ENCODE peak calls at places on chromosomes 1 and 21, in ten cellular contexts. L is CD8-positive, alpha-beta T cell; Y is esophagus muscularis mucosa; A is body of pancreas; N is left lung; H is K562; I is esophagus squamous epithelium; O is kidney; K is ascending aorta; C is cardiac muscle cell. W is an unnamed sample. For H3K9me3, the result is how much of the 10 kb centered on the place peaks cover.

GRCh38 chr1:1510912-1511532 is 940 bp upstream of the ATAD3A start:
- DNase-seq in L (no peak), Y (no peak), A (no peak), N (no peak), H (peak), I (no peak), O (no peak), K (no peak), C (no peak), W (no peak)

GRCh38 chr1:51063121-51063520 is 38.9 kb upstream of the C1orf185 start:
- DNase-seq in L (no peak), Y (no peak), A (no peak), N (no peak), H (no peak), I (no peak), O (no peak), K (no peak), C (no peak), W (no peak)

GRCh38 chr1:243413431-243414151 is 157.8 kb downstream of the SDCCAG8 start:
- DNase-seq in L (no peak), Y (no peak), A (no peak), N (no peak), H (no peak), I (no peak), O (no peak), K (no peak), C (no peak), W (no peak)

GRCh38 chr1:81569761-81570160 is 231.0 kb upstream of the ADGRL2 start:
- DNase-seq in L (no peak), Y (no peak), A (no peak), N (no peak), H (no peak), I (no peak), O (no peak), K (no peak), C (no peak), W (no peak)

GRCh38 chr1:7230121-7230895 is 445.1 kb downstream of the CAMTA1 start:
- DNase-seq in L (no peak), Y (peak), A (no peak), N (no peak), H (no peak), I (no peak), O (peak), K (no peak), C (no peak), W (no peak)

GRCh38 chr1:15975358-15975804 is 520 bp downstream of the ZBTB17 start:
- DNase-seq in L (peak), Y (no peak), A (no peak), N (peak), H (peak), I (no peak), O (peak), K (peak), C (peak), W (peak)

GRCh38 chr1:43325381-43325780 is 12.2 kb upstream of the MPL start:
- DNase-seq in L (no peak), Y (no peak), A (no peak), N (no peak), H (no peak), I (no peak), O (no peak), K (no peak), C (no peak), W (no peak)

GRCh38 chr1:26946270-26946669 is 14.0 kb downstream of the KDF1 start:
- DNase-seq in L (no peak), Y (no peak), A (no peak), N (no peak), H (no peak), I (no peak), O (no peak), K (no peak), C (no peak), W (no peak)

GRCh38 chr1:89865498-89866385 is 44.9 kb downstream of the LRRC8D start:
- DNase-seq in L (no peak), Y (no peak), A (no peak), N (no peak), H (no peak), I (no peak), O (no peak), K (no peak), C (no peak), W (no peak)

GRCh38 chr1:201214886-201215285 is 24.3 kb downstream of the IGFN1 start:
- DNase-seq in L (no peak), Y (no peak), A (no peak), N (peak), H (no peak), I (no peak), O (peak), K (peak), C (no peak), W (no peak)

GRCh38 chr1:33302325-33302724 is 18.6 kb downstream of the A3GALT2 start:
- DNase-seq in L (no peak), Y (no peak), A (no peak), N (no peak), H (peak), I (no peak), O (peak), K (no peak), C (no peak), W (no peak)

GRCh38 chr1:39261712-39262221 is 57.3 kb downstream of the MACF1 start:
- DNase-seq in L (no peak), Y (no peak), A (no peak), N (no peak), H (no peak), I (no peak), O (no peak), K (no peak), C (no peak), W (no peak)

GRCh38 chr1:5914676-5915285 is 77.4 kb downstream of the NPHP4 start:
- DNase-seq in L (no peak), Y (no peak), A (no peak), N (no peak), H (no peak), I (no peak), O (no peak), K (no peak), C (no peak), W (no peak)

GRCh38 chr1:240258910-240259309 is 167.2 kb downstream of the FMN2 start:
- DNase-seq in L (no peak), Y (no peak), A (no peak), N (no peak), H (no peak), I (no peak), O (no peak), K (no peak), C (no peak), W (no peak)

GRCh38 chr1:233935277-233935868 is 30.9 kb downstream of the SLC35F3 start:
- DNase-seq in L (no peak), Y (no peak), A (no peak), N (no peak), H (no peak), I (no peak), O (no peak), K (no peak), C (no peak), W (no peak)

GRCh38 chr1:13583592-13583963 is at the start of gene PDPN:
- DNase-seq in L (no peak), Y (no peak), A (peak), N (no peak), H (no peak), I (no peak), O (no peak), K (peak), C (peak), W (no peak)

GRCh38 chr1:75503221-75503974 is 107.5 kb downstream of the SLC44A5 start:
- DNase-seq in L (no peak), Y (no peak), A (no peak), N (no peak), H (no peak), I (no peak), O (no peak), K (no peak), C (no peak), W (no peak)

GRCh38 chr1:236540813-236541465 is 17.2 kb downstream of the LGALS8 start:
- DNase-seq in L (no peak), Y (no peak), A (no peak), N (no peak), H (no peak), I (no peak), O (no peak), K (no peak), C (no peak), W (no peak)

GRCh38 chr1:236063919-236064673 is 794 bp downstream of the NID1 start:
- DNase-seq in L (no peak), Y (peak), A (peak), N (peak), H (no peak), I (no peak), O (peak), K (peak), C (peak), W (no peak)

GRCh38 chr1:159025043-159025442 is 15.3 kb downstream of the IFI16 start:
- DNase-seq in L (no peak), Y (no peak), A (no peak), N (no peak), H (no peak), I (no peak), O (peak), K (no peak), C (no peak), W (no peak)

DNA sequence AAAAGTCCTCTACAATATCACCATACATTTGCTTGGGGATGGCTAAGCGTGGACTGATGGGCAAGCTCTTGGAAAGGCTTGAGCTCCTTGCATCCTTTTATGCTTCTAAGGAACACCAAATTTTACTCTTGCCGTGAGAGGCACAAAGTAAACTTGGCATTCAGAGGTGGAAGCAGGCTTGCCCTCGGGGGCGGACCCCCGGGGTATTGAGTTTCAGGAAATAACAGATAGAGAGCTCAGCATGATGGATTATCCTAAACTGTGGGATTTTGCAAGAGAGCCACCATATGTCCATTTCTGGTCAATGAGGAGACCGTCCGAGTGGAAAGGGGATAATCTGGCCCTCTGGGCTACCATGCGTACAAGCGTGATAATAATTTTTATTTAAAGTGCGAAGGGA is 14.0 kb downstream of the IFI16 start:
- DNase-seq in L (no peak), Y (no peak), A (no peak), N (no peak), H (no peak), I (no peak), O (no peak), K (no peak), C (no peak), W (no peak)
- H3K9me3 ChIP-seq in L (under half), Y (under half), A (under half), N (under half), H (under half), I (under half), O (under half), K (under half), C (under half), W (under half)

DNA sequence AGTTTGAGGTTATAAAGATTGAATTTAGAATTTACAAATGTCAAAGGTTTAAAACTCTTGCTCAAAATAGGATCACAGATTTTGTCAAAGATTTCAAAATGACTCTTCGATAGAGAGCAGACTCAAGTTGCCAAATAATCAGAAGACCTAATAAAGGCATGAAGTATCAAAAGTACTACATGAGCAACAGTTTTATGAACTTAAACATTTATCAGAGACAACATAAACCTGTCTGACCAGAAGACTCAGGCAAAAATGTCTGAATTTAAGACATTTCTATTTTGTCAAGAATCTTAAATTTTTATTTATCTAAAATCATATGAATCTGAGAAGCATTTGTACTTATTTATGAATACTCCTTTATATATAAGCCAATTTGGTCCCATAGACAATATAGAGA is 330.9 kb downstream of the PTPRU start:
- DNase-seq in L (no peak), Y (no peak), A (no peak), N (no peak), H (no peak), I (no peak), O (no peak), K (no peak), C (no peak), W (no peak)
- H3K9me3 ChIP-seq in L (under half), Y (half or more), A (under half), N (half or more), H (under half), I (under half), O (under half), K (under half), C (under half), W (under half)

GRCh38 chr21:23899561-23899960 is 1707.7 kb downstream of the MRPL39 start:
- DNase-seq in L (no peak), Y (no peak), A (no peak), N (no peak), H (no peak), I (no peak), O (no peak), K (no peak), C (no peak), W (no peak)
- H3K9me3 ChIP-seq in L (under half), Y (under half), A (under half), N (under half), H (under half), I (under half), O (under half), K (under half), C (under half), W (under half)

GRCh38 chr1:189538271-189538670 is 939.4 kb downstream of the BRINP3 start:
- DNase-seq in L (no peak), Y (no peak), A (no peak), N (no peak), H (no peak), I (no peak), O (no peak), K (no peak), C (no peak), W (no peak)
- H3K9me3 ChIP-seq in L (under half), Y (under half), A (under half), N (under half), H (under half), I (under half), O (under half), K (under half), C (under half), W (under half)

DNA sequence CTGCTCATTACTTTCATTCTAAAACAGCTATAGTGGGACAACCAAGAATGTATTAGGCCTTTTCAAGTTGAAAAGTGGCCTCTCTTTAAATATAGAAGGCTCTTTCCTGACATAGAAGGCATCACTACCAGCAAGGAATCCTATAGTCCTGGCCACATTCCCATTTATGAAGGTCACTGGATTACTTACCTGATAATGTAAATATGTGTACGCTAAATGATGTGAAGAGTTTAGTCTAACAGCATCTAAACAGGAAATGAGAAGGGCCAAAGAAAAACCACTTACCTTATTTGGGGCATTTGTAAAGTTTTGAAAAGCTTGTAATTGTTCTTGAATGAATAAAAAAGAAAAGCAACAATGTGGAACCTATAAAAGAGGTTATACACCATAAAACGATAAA is 24.7 kb downstream of the PRKACB start:
- DNase-seq in L (no peak), Y (no peak), A (no peak), N (no peak), H (no peak), I (no peak), O (no peak), K (no peak), C (no peak), W (no peak)
- H3K9me3 ChIP-seq in L (under half), Y (under half), A (under half), N (under half), H (under half), I (under half), O (under half), K (under half), C (under half), W (under half)

GRCh38 chr1:56404561-56405030 is 174.8 kb downstream of the PLPP3 start:
- DNase-seq in L (no peak), Y (no peak), A (no peak), N (no peak), H (no peak), I (no peak), O (peak), K (no peak), C (no peak), W (no peak)

GRCh38 chr1:56404066-56404465 is 175.3 kb downstream of the PLPP3 start:
- DNase-seq in L (no peak), Y (no peak), A (no peak), N (no peak), H (no peak), I (no peak), O (no peak), K (no peak), C (no peak), W (no peak)

GRCh38 chr1:56409112-56409691 is 170.2 kb downstream of the PLPP3 start:
- DNase-seq in L (no peak), Y (no peak), A (peak), N (peak), H (peak), I (no peak), O (no peak), K (no peak), C (no peak), W (no peak)

GRCh38 chr1:56403321-56403720 is 176.0 kb downstream of the PLPP3 start:
- DNase-seq in L (no peak), Y (no peak), A (no peak), N (no peak), H (no peak), I (no peak), O (no peak), K (no peak), C (no peak), W (no peak)

GRCh38 chr1:56406821-56407220 is 172.5 kb downstream of the PLPP3 start:
- DNase-seq in L (no peak), Y (no peak), A (no peak), N (no peak), H (no peak), I (no peak), O (no peak), K (no peak), C (no peak), W (no peak)
- H3K9me3 ChIP-seq in L (under half), Y (under half), A (under half), N (under half), H (under half), I (under half), O (under half), K (under half), C (under half), W (under half)

DNA sequence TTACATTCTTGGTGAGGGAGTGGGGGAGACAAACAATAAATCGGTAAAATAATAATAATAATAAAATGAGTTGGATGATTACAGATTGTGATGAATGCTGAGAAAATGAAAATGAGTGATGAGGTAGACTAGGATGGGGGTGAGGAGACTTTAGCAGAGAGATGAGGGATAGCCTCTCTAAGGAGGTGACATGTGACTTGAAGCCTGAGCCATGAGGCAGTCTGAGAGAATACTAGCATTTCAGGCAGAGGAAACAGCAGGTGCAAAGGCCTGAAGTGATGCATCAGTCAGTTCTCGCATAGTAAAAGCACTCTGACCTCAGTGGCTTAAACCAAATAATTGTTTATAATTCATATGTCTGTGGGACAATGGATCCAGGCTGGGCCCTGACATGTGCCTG is 181.2 kb downstream of the AGBL4 start:
- DNase-seq in L (no peak), Y (no peak), A (no peak), N (no peak), H (no peak), I (no peak), O (no peak), K (no peak), C (no peak), W (no peak)
- H3K9me3 ChIP-seq in L (under half), Y (half or more), A (under half), N (half or more), H (under half), I (under half), O (under half), K (under half), C (under half), W (under half)

DNA sequence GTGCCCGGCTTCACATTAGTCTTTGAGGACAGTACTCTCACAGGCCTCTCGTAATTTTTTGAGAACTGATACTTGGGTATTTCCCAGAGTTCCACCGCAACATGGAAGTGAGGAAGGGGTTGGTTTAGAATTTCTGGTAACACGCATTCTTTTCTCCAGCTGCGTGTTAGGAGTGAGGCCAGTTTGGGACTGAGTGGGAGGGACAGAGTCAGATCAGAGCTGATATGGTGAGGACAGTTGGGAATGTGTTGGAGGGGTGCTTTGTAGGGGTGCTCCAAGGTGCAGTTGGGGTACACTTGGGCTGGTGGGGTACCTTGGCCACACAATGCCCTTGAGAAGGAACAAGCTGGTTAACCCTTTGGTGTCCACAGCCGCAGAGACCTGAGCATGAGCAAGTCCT is 6.7 kb downstream of the FBXO6 start:
- DNase-seq in L (no peak), Y (no peak), A (no peak), N (no peak), H (no peak), I (no peak), O (no peak), K (no peak), C (no peak), W (no peak)
- H3K9me3 ChIP-seq in L (under half), Y (under half), A (under half), N (under half), H (under half), I (under half), O (under half), K (under half), C (under half), W (under half)

GRCh38 chr1:248739580-248740205 is 15.9 kb downstream of the LYPD8 start:
- DNase-seq in L (no peak), Y (no peak), A (no peak), N (peak), H (peak), I (no peak), O (no peak), K (no peak), C (no peak), W (no peak)
- H3K9me3 ChIP-seq in L (under half), Y (under half), A (under half), N (under half), H (under half), I (under half), O (under half), K (under half), C (under half), W (under half)

GRCh38 chr1:247914941-247915662 is 5.0 kb upstream of the OR2T8 start:
- DNase-seq in L (no peak), Y (no peak), A (no peak), N (no peak), H (no peak), I (no peak), O (no peak), K (no peak), C (peak), W (no peak)
- H3K9me3 ChIP-seq in L (under half), Y (under half), A (under half), N (under half), H (under half), I (under half), O (under half), K (under half), C (under half), W (under half)